ENCODE peak calls at places on chromosomes 3 and 15, in ten cellular contexts. One of them, this sample, is unnamed.

GRCh38 chr3:71454513-71455423 is 128.8 kb downstream of the FOXP1 start:
- DNase-seq in body of pancreas: no peak
- DNase-seq in thyroid gland: no peak
- DNase-seq in right cardiac atrium: no peak
- DNase-seq in GM23248: no peak
- DNase-seq in endothelial cell of umbilical vein: no peak
- DNase-seq in spleen: no peak
- DNase-seq in Panc1: no peak
- DNase-seq in tibial artery: no peak
- DNase-seq in upper lobe of right lung: no peak
- DNase-seq in this sample: no peak

GRCh38 chr3:10494180-10494579 is 11.2 kb downstream of the ATP2B2 start:
- DNase-seq in body of pancreas: no peak
- DNase-seq in thyroid gland: no peak
- DNase-seq in right cardiac atrium: no peak
- DNase-seq in GM23248: no peak
- DNase-seq in endothelial cell of umbilical vein: no peak
- DNase-seq in spleen: no peak
- DNase-seq in Panc1: no peak
- DNase-seq in tibial artery: no peak
- DNase-seq in upper lobe of right lung: no peak
- DNase-seq in this sample: no peak

GRCh38 chr3:60920519-60920918 is 330.7 kb downstream of the FHIT start:
- DNase-seq in body of pancreas: peak; percentile 77
- DNase-seq in thyroid gland: no peak
- DNase-seq in right cardiac atrium: no peak
- DNase-seq in GM23248: no peak
- DNase-seq in endothelial cell of umbilical vein: no peak
- DNase-seq in spleen: no peak
- DNase-seq in Panc1: no peak
- DNase-seq in tibial artery: no peak
- DNase-seq in upper lobe of right lung: no peak
- DNase-seq in this sample: no peak

GRCh38 chr3:112109313-112109712 is 23.1 kb downstream of the C3orf52 start:
- DNase-seq in body of pancreas: no peak
- DNase-seq in thyroid gland: no peak
- DNase-seq in right cardiac atrium: no peak
- DNase-seq in GM23248: no peak
- DNase-seq in endothelial cell of umbilical vein: no peak
- DNase-seq in spleen: no peak
- DNase-seq in Panc1: no peak
- DNase-seq in tibial artery: no peak
- DNase-seq in upper lobe of right lung: no peak
- DNase-seq in this sample: no peak

GRCh38 chr3:185151959-185152432 is 864 bp downstream of the C3orf70 start:
- DNase-seq in body of pancreas: peak; percentile 7
- DNase-seq in thyroid gland: no peak
- DNase-seq in right cardiac atrium: no peak
- DNase-seq in GM23248: peak; percentile 39
- DNase-seq in endothelial cell of umbilical vein: no peak
- DNase-seq in spleen: no peak
- DNase-seq in Panc1: no peak
- DNase-seq in tibial artery: peak; percentile 86
- DNase-seq in upper lobe of right lung: no peak
- DNase-seq in this sample: no peak

GRCh38 chr15:74134387-74135027 is 4.1 kb downstream of the ISLR2 start:
- DNase-seq in body of pancreas: peak; percentile 62
- DNase-seq in thyroid gland: peak; percentile 63
- DNase-seq in right cardiac atrium: peak; percentile 81
- DNase-seq in GM23248: peak; percentile 74
- DNase-seq in endothelial cell of umbilical vein: peak; percentile 41
- DNase-seq in spleen: no peak
- DNase-seq in Panc1: no peak
- DNase-seq in tibial artery: peak; percentile 69
- DNase-seq in upper lobe of right lung: no peak
- DNase-seq in this sample: no peak

GRCh38 chr15:59232476-59232875 is 25.8 kb downstream of the LDHAL6B start:
- DNase-seq in body of pancreas: no peak
- DNase-seq in thyroid gland: no peak
- DNase-seq in right cardiac atrium: no peak
- DNase-seq in GM23248: peak; percentile 93
- DNase-seq in endothelial cell of umbilical vein: peak; percentile 96
- DNase-seq in spleen: no peak
- DNase-seq in Panc1: peak; percentile 10
- DNase-seq in tibial artery: no peak
- DNase-seq in upper lobe of right lung: no peak
- DNase-seq in this sample: peak; percentile 74

GRCh38 chr3:133799794-133800585 is 5.6 kb upstream of the SRPRB start:
- DNase-seq in body of pancreas: peak; percentile 15
- DNase-seq in thyroid gland: no peak
- DNase-seq in right cardiac atrium: no peak
- DNase-seq in GM23248: peak; percentile 57
- DNase-seq in endothelial cell of umbilical vein: no peak
- DNase-seq in spleen: no peak
- DNase-seq in Panc1: no peak
- DNase-seq in tibial artery: no peak
- DNase-seq in upper lobe of right lung: no peak
- DNase-seq in this sample: peak; percentile 39

GRCh38 chr15:98547741-98548166 is 100.6 kb upstream of the IGF1R start:
- DNase-seq in body of pancreas: no peak
- DNase-seq in thyroid gland: peak; percentile 39
- DNase-seq in right cardiac atrium: peak; percentile 60
- DNase-seq in GM23248: peak; percentile 30
- DNase-seq in endothelial cell of umbilical vein: no peak
- DNase-seq in spleen: peak; percentile 76
- DNase-seq in Panc1: no peak
- DNase-seq in tibial artery: peak; percentile 84
- DNase-seq in upper lobe of right lung: no peak
- DNase-seq in this sample: peak; percentile 69

GRCh38 chr3:189961525-189962161 is 159.1 kb downstream of the P3H2 start:
- DNase-seq in body of pancreas: peak; percentile 81
- DNase-seq in thyroid gland: peak; percentile 70
- DNase-seq in right cardiac atrium: peak; percentile 73
- DNase-seq in GM23248: peak; percentile 85
- DNase-seq in endothelial cell of umbilical vein: peak; percentile 89
- DNase-seq in spleen: peak; percentile 79
- DNase-seq in Panc1: no peak
- DNase-seq in tibial artery: peak; percentile 81
- DNase-seq in upper lobe of right lung: no peak
- DNase-seq in this sample: peak; percentile 95

GRCh38 chr15:100986158-100986896 is 67.2 kb downstream of the LRRK1 start:
- DNase-seq in body of pancreas: peak; percentile 26
- DNase-seq in thyroid gland: no peak
- DNase-seq in right cardiac atrium: no peak
- DNase-seq in GM23248: no peak
- DNase-seq in endothelial cell of umbilical vein: no peak
- DNase-seq in spleen: no peak
- DNase-seq in Panc1: no peak
- DNase-seq in tibial artery: no peak
- DNase-seq in upper lobe of right lung: no peak
- DNase-seq in this sample: no peak

GRCh38 chr15:38308242-38308641 is 55.6 kb downstream of the SPRED1 start:
- DNase-seq in body of pancreas: no peak
- DNase-seq in thyroid gland: no peak
- DNase-seq in right cardiac atrium: no peak
- DNase-seq in GM23248: no peak
- DNase-seq in endothelial cell of umbilical vein: no peak
- DNase-seq in spleen: no peak
- DNase-seq in Panc1: no peak
- DNase-seq in tibial artery: no peak
- DNase-seq in upper lobe of right lung: no peak
- DNase-seq in this sample: no peak

GRCh38 chr15:27894645-27895044 is 204.5 kb downstream of the OCA2 start:
- DNase-seq in body of pancreas: no peak
- DNase-seq in thyroid gland: no peak
- DNase-seq in right cardiac atrium: no peak
- DNase-seq in GM23248: no peak
- DNase-seq in endothelial cell of umbilical vein: no peak
- DNase-seq in spleen: no peak
- DNase-seq in Panc1: no peak
- DNase-seq in tibial artery: no peak
- DNase-seq in upper lobe of right lung: no peak
- DNase-seq in this sample: no peak

GRCh38 chr15:61459785-61460707 is 230.9 kb upstream of the RORA start:
- DNase-seq in body of pancreas: no peak
- DNase-seq in thyroid gland: no peak
- DNase-seq in right cardiac atrium: no peak
- DNase-seq in GM23248: peak; percentile 26
- DNase-seq in endothelial cell of umbilical vein: peak; percentile 47
- DNase-seq in spleen: no peak
- DNase-seq in Panc1: no peak
- DNase-seq in tibial artery: no peak
- DNase-seq in upper lobe of right lung: no peak
- DNase-seq in this sample: peak; percentile 1

GRCh38 chr3:149134560-149134959 is 5.1 kb downstream of the HPS3 start:
- DNase-seq in body of pancreas: no peak
- DNase-seq in thyroid gland: no peak
- DNase-seq in right cardiac atrium: no peak
- DNase-seq in GM23248: peak; percentile 13
- DNase-seq in endothelial cell of umbilical vein: no peak
- DNase-seq in spleen: no peak
- DNase-seq in Panc1: peak; percentile 15
- DNase-seq in tibial artery: no peak
- DNase-seq in upper lobe of right lung: no peak
- DNase-seq in this sample: no peak

GRCh38 chr3:43723121-43723734 is 32.5 kb downstream of the ABHD5 start:
- DNase-seq in body of pancreas: no peak
- DNase-seq in thyroid gland: no peak
- DNase-seq in right cardiac atrium: no peak
- DNase-seq in GM23248: peak; percentile 76
- DNase-seq in endothelial cell of umbilical vein: peak; percentile 54
- DNase-seq in spleen: no peak
- DNase-seq in Panc1: no peak
- DNase-seq in tibial artery: no peak
- DNase-seq in upper lobe of right lung: no peak
- DNase-seq in this sample: peak; percentile 62

GRCh38 chr3:14274999-14275961 is 96.7 kb downstream of the LSM3 start:
- DNase-seq in body of pancreas: no peak
- DNase-seq in thyroid gland: no peak
- DNase-seq in right cardiac atrium: no peak
- DNase-seq in GM23248: no peak
- DNase-seq in endothelial cell of umbilical vein: peak; percentile 11
- DNase-seq in spleen: peak; percentile 55
- DNase-seq in Panc1: no peak
- DNase-seq in tibial artery: no peak
- DNase-seq in upper lobe of right lung: no peak
- DNase-seq in this sample: no peak

GRCh38 chr15:56281145-56281544 is 37.5 kb upstream of the RFX7 start:
- DNase-seq in body of pancreas: no peak
- DNase-seq in thyroid gland: no peak
- DNase-seq in right cardiac atrium: no peak
- DNase-seq in GM23248: no peak
- DNase-seq in endothelial cell of umbilical vein: no peak
- DNase-seq in spleen: no peak
- DNase-seq in Panc1: no peak
- DNase-seq in tibial artery: no peak
- DNase-seq in upper lobe of right lung: no peak
- DNase-seq in this sample: no peak

GRCh38 chr3:40574661-40575060 is 49.9 kb downstream of the ZNF621 start:
- DNase-seq in body of pancreas: no peak
- DNase-seq in thyroid gland: no peak
- DNase-seq in right cardiac atrium: no peak
- DNase-seq in GM23248: peak; percentile 34
- DNase-seq in endothelial cell of umbilical vein: no peak
- DNase-seq in spleen: no peak
- DNase-seq in Panc1: no peak
- DNase-seq in tibial artery: no peak
- DNase-seq in upper lobe of right lung: no peak
- DNase-seq in this sample: peak; percentile 5

GRCh38 chr15:34365073-34365825 is 1.7 kb downstream of the LPCAT4 start:
- DNase-seq in body of pancreas: no peak
- DNase-seq in thyroid gland: no peak
- DNase-seq in right cardiac atrium: peak; percentile 68
- DNase-seq in GM23248: peak; percentile 16
- DNase-seq in endothelial cell of umbilical vein: no peak
- DNase-seq in spleen: no peak
- DNase-seq in Panc1: no peak
- DNase-seq in tibial artery: no peak
- DNase-seq in upper lobe of right lung: peak; percentile 52
- DNase-seq in this sample: no peak
- H3K4me3 ChIP-seq in body of pancreas: no peak overlapping the region
- H3K4me3 ChIP-seq in thyroid gland: no peak overlapping the region
- H3K4me3 ChIP-seq in right cardiac atrium: no peak overlapping the region
- H3K4me3 ChIP-seq in GM23248: peak overlapping the region; percentile 92
- H3K4me3 ChIP-seq in endothelial cell of umbilical vein: no peak overlapping the region
- H3K4me3 ChIP-seq in spleen: peak overlapping the region; percentile 93
- H3K4me3 ChIP-seq in Panc1: no peak overlapping the region
- H3K4me3 ChIP-seq in tibial artery: peak overlapping the region; percentile 80
- H3K4me3 ChIP-seq in upper lobe of right lung: peak overlapping the region; percentile 98
- H3K4me3 ChIP-seq in this sample: no peak overlapping the region

GRCh38 chr15:95716708-95717107 is 613.8 kb upstream of the NR2F2 start:
- DNase-seq in body of pancreas: no peak
- DNase-seq in thyroid gland: no peak
- DNase-seq in right cardiac atrium: no peak
- DNase-seq in GM23248: no peak
- DNase-seq in endothelial cell of umbilical vein: no peak
- DNase-seq in spleen: no peak
- DNase-seq in Panc1: no peak
- DNase-seq in tibial artery: no peak
- DNase-seq in upper lobe of right lung: no peak
- DNase-seq in this sample: no peak
- H3K9me3 ChIP-seq in body of pancreas: no peaks in the 10 kb centered on the region
- H3K9me3 ChIP-seq in thyroid gland: no peaks in the 10 kb centered on the region
- H3K9me3 ChIP-seq in right cardiac atrium: no peaks in the 10 kb centered on the region
- H3K9me3 ChIP-seq in GM23248: no peaks in the 10 kb centered on the region
- H3K9me3 ChIP-seq in endothelial cell of umbilical vein: no peaks in the 10 kb centered on the region
- H3K9me3 ChIP-seq in spleen: no peaks in the 10 kb centered on the region
- H3K9me3 ChIP-seq in Panc1: no peaks in the 10 kb centered on the region
- H3K9me3 ChIP-seq in tibial artery: no peaks in the 10 kb centered on the region
- H3K9me3 ChIP-seq in upper lobe of right lung: no peaks in the 10 kb centered on the region
- H3K9me3 ChIP-seq in this sample: peaks cover 2% of the 10 kb centered on the region

DNA sequence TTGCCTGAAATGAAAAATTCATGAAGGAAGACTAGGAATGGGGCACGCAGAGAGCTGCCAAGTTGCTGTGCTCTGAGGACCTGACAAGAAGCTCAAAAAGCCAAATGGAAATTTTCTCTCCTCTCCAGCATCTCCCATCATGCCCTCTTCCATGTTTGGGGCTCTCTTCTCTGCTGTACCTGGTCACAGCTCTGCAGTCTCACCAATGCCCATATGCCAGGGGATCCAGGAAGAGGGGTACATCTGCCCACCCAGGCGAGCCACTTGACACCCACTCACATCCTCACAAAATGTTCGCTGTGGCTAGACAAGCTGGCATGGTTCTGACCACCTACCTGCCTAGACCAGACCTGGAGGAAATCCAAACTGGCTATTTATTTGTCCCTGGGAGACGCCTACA is 29.2 kb upstream of the ABHD2 start:
- DNase-seq in body of pancreas: no peak
- DNase-seq in thyroid gland: no peak
- DNase-seq in right cardiac atrium: no peak
- DNase-seq in GM23248: no peak
- DNase-seq in endothelial cell of umbilical vein: no peak
- DNase-seq in spleen: no peak
- DNase-seq in Panc1: no peak
- DNase-seq in tibial artery: no peak
- DNase-seq in upper lobe of right lung: no peak
- DNase-seq in this sample: no peak
- H3K4me3 ChIP-seq in body of pancreas: no peak overlapping the region
- H3K4me3 ChIP-seq in thyroid gland: no peak overlapping the region
- H3K4me3 ChIP-seq in right cardiac atrium: no peak overlapping the region
- H3K4me3 ChIP-seq in GM23248: no peak overlapping the region
- H3K4me3 ChIP-seq in endothelial cell of umbilical vein: no peak overlapping the region
- H3K4me3 ChIP-seq in spleen: no peak overlapping the region
- H3K4me3 ChIP-seq in Panc1: no peak overlapping the region
- H3K4me3 ChIP-seq in tibial artery: no peak overlapping the region
- H3K4me3 ChIP-seq in upper lobe of right lung: no peak overlapping the region
- H3K4me3 ChIP-seq in this sample: no peak overlapping the region

GRCh38 chr15:92949604-92950249 is 49.6 kb downstream of the CHD2 start:
- DNase-seq in body of pancreas: no peak
- DNase-seq in thyroid gland: no peak
- DNase-seq in right cardiac atrium: no peak
- DNase-seq in GM23248: no peak
- DNase-seq in endothelial cell of umbilical vein: no peak
- DNase-seq in spleen: no peak
- DNase-seq in Panc1: no peak
- DNase-seq in tibial artery: no peak
- DNase-seq in upper lobe of right lung: no peak
- DNase-seq in this sample: no peak
- H3K9me3 ChIP-seq in body of pancreas: peaks cover 14% of the 10 kb centered on the region
- H3K9me3 ChIP-seq in thyroid gland: no peaks in the 10 kb centered on the region
- H3K9me3 ChIP-seq in right cardiac atrium: peaks cover 1% of the 10 kb centered on the region
- H3K9me3 ChIP-seq in GM23248: no peaks in the 10 kb centered on the region
- H3K9me3 ChIP-seq in endothelial cell of umbilical vein: peaks cover 8% of the 10 kb centered on the region
- H3K9me3 ChIP-seq in spleen: peaks cover 15% of the 10 kb centered on the region
- H3K9me3 ChIP-seq in Panc1: peaks cover 23% of the 10 kb centered on the region
- H3K9me3 ChIP-seq in tibial artery: peaks cover 23% of the 10 kb centered on the region
- H3K9me3 ChIP-seq in upper lobe of right lung: peaks cover 22% of the 10 kb centered on the region
- H3K9me3 ChIP-seq in this sample: peaks cover 32% of the 10 kb centered on the region